ENCODE peak calls at places on chromosomes 6 and 20, in four cellular contexts. One of them, this sample, is unnamed.

GRCh38 chr6:160400426-160400825 is 52.2 kb downstream of the SLC22A3 start:
- DNase-seq in left ventricle myocardium inferior: no peak
- DNase-seq in mammary epithelial cell: peak
- DNase-seq in breast epithelium: no peak
- DNase-seq in this sample: no peak

GRCh38 chr20:19211661-19212523 is 550 bp upstream of the SLC24A3 start:
- DNase-seq in breast epithelium: no peak
- DNase-seq in mammary epithelial cell: no peak
- DNase-seq in left ventricle myocardium inferior: no peak
- DNase-seq in this sample: no peak

GRCh38 chr20:22836211-22836610 is 198.9 kb upstream of the SSTR4 start:
- DNase-seq in breast epithelium: no peak
- DNase-seq in mammary epithelial cell: peak
- DNase-seq in left ventricle myocardium inferior: no peak
- DNase-seq in this sample: no peak

GRCh38 chr6:15493437-15494168 is 169.2 kb downstream of the DTNBP1 start:
- DNase-seq in breast epithelium: no peak
- DNase-seq in left ventricle myocardium inferior: no peak
- DNase-seq in mammary epithelial cell: no peak
- DNase-seq in this sample: no peak

GRCh38 chr6:122726649-122727048 is 52.9 kb upstream of the FABP7 start:
- DNase-seq in breast epithelium: no peak
- DNase-seq in mammary epithelial cell: peak
- DNase-seq in left ventricle myocardium inferior: no peak
- DNase-seq in this sample: no peak

GRCh38 chr6:32244946-32245398 is 21.1 kb upstream of the NOTCH4 start:
- DNase-seq in mammary epithelial cell: peak
- DNase-seq in breast epithelium: peak
- DNase-seq in left ventricle myocardium inferior: peak
- DNase-seq in this sample: peak

GRCh38 chr6:135210632-135211305 is 29.7 kb downstream of the MYB start:
- DNase-seq in left ventricle myocardium inferior: no peak
- DNase-seq in breast epithelium: no peak
- DNase-seq in mammary epithelial cell: no peak
- DNase-seq in this sample: no peak

GRCh38 chr6:160912411-160912810 is 79.2 kb upstream of the MAP3K4 start:
- DNase-seq in left ventricle myocardium inferior: no peak
- DNase-seq in mammary epithelial cell: no peak
- DNase-seq in breast epithelium: no peak
- DNase-seq in this sample: no peak

GRCh38 chr20:22805219-22805618 is 220.8 kb upstream of the FOXA2 start:
- DNase-seq in mammary epithelial cell: peak
- DNase-seq in breast epithelium: no peak
- DNase-seq in left ventricle myocardium inferior: peak
- DNase-seq in this sample: no peak

GRCh38 chr20:25081065-25081729 is 744 bp downstream of the VSX1 start:
- DNase-seq in breast epithelium: no peak
- DNase-seq in left ventricle myocardium inferior: no peak
- DNase-seq in mammary epithelial cell: no peak
- DNase-seq in this sample: peak

GRCh38 chr6:17703256-17703694 is 3.5 kb downstream of the NUP153 start:
- DNase-seq in mammary epithelial cell: peak
- DNase-seq in breast epithelium: peak
- DNase-seq in left ventricle myocardium inferior: no peak
- DNase-seq in this sample: no peak

GRCh38 chr6:37678078-37678846 is 19.4 kb downstream of the MDGA1 start:
- DNase-seq in breast epithelium: no peak
- DNase-seq in mammary epithelial cell: no peak
- DNase-seq in left ventricle myocardium inferior: no peak
- DNase-seq in this sample: no peak

GRCh38 chr20:58349586-58349985 is 39.4 kb upstream of the VAPB start:
- DNase-seq in left ventricle myocardium inferior: no peak
- DNase-seq in breast epithelium: no peak
- DNase-seq in mammary epithelial cell: peak
- DNase-seq in this sample: no peak

GRCh38 chr6:133995296-133995695 is 42.3 kb downstream of the TBPL1 start:
- DNase-seq in breast epithelium: no peak
- DNase-seq in mammary epithelial cell: no peak
- DNase-seq in left ventricle myocardium inferior: no peak
- DNase-seq in this sample: no peak

GRCh38 chr20:7031222-7031621 is 263.7 kb downstream of the BMP2 start:
- DNase-seq in breast epithelium: no peak
- DNase-seq in mammary epithelial cell: no peak
- DNase-seq in left ventricle myocardium inferior: no peak
- DNase-seq in this sample: no peak

GRCh38 chr6:108526739-108527174 is 34.0 kb upstream of the FOXO3 start:
- DNase-seq in mammary epithelial cell: peak
- DNase-seq in left ventricle myocardium inferior: no peak
- DNase-seq in breast epithelium: no peak
- DNase-seq in this sample: no peak

GRCh38 chr20:48015943-48016723 is 230.9 kb upstream of the SULF2 start:
- DNase-seq in breast epithelium: no peak
- DNase-seq in mammary epithelial cell: peak
- DNase-seq in left ventricle myocardium inferior: no peak
- DNase-seq in this sample: no peak

GRCh38 chr20:5020760-5021159 is 19.4 kb upstream of the SLC23A2 start:
- DNase-seq in breast epithelium: no peak
- DNase-seq in mammary epithelial cell: no peak
- DNase-seq in left ventricle myocardium inferior: no peak
- DNase-seq in this sample: no peak

GRCh38 chr6:152087701-152088100 is 280.2 kb downstream of the ESR1 start:
- DNase-seq in breast epithelium: no peak
- DNase-seq in left ventricle myocardium inferior: no peak
- DNase-seq in mammary epithelial cell: no peak
- DNase-seq in this sample: no peak

GRCh38 chr6:135180458-135181332 is at the start of gene MYB:
- DNase-seq in breast epithelium: no peak
- DNase-seq in mammary epithelial cell: peak
- DNase-seq in left ventricle myocardium inferior: peak
- DNase-seq in this sample: peak

GRCh38 chr6:41594326-41594725 is 43.9 kb upstream of the MDFI start:
- DNase-seq in breast epithelium: no peak
- DNase-seq in left ventricle myocardium inferior: no peak
- DNase-seq in mammary epithelial cell: no peak
- DNase-seq in this sample: no peak

GRCh38 chr6:92538296-92538695 is 881.1 kb downstream of the EPHA7 start:
- DNase-seq in breast epithelium: no peak
- DNase-seq in left ventricle myocardium inferior: no peak
- DNase-seq in mammary epithelial cell: no peak
- DNase-seq in this sample: no peak

GRCh38 chr6:111854683-111855082 is 18.6 kb downstream of the FYN start:
- DNase-seq in mammary epithelial cell: no peak
- DNase-seq in breast epithelium: no peak
- DNase-seq in left ventricle myocardium inferior: no peak
- DNase-seq in this sample: no peak

GRCh38 chr20:910132-910839 is 5.8 kb downstream of the ANGPT4 start:
- DNase-seq in breast epithelium: no peak
- DNase-seq in left ventricle myocardium inferior: no peak
- DNase-seq in mammary epithelial cell: no peak
- DNase-seq in this sample: no peak

GRCh38 chr6:21738180-21739094 is 144.9 kb downstream of the SOX4 start:
- DNase-seq in breast epithelium: peak
- DNase-seq in mammary epithelial cell: no peak
- DNase-seq in left ventricle myocardium inferior: no peak
- DNase-seq in this sample: no peak

GRCh38 chr6:136494710-136495109 is 55.5 kb downstream of the MAP7 start:
- DNase-seq in breast epithelium: no peak
- DNase-seq in mammary epithelial cell: no peak
- DNase-seq in left ventricle myocardium inferior: no peak
- DNase-seq in this sample: no peak

GRCh38 chr6:163708459-163708858 is 293.9 kb downstream of the QKI start:
- DNase-seq in breast epithelium: no peak
- DNase-seq in left ventricle myocardium inferior: peak
- DNase-seq in mammary epithelial cell: no peak
- DNase-seq in this sample: no peak

GRCh38 chr20:15411781-15412180 is 1074.4 kb upstream of the FLRT3 start:
- DNase-seq in breast epithelium: no peak
- DNase-seq in left ventricle myocardium inferior: no peak
- DNase-seq in mammary epithelial cell: no peak
- DNase-seq in this sample: no peak

GRCh38 chr6:15990179-15990578 is 138.7 kb upstream of the MYLIP start:
- DNase-seq in breast epithelium: no peak
- DNase-seq in mammary epithelial cell: no peak
- DNase-seq in left ventricle myocardium inferior: no peak
- DNase-seq in this sample: no peak

GRCh38 chr20:59823860-59824259 is 109.6 kb downstream of the SYCP2 start:
- DNase-seq in mammary epithelial cell: no peak
- DNase-seq in left ventricle myocardium inferior: no peak
- DNase-seq in breast epithelium: no peak
- DNase-seq in this sample: no peak

GRCh38 chr6:145836170-145836569 is 21.6 kb upstream of the FBXO30 start:
- DNase-seq in breast epithelium: no peak
- DNase-seq in mammary epithelial cell: peak
- DNase-seq in left ventricle myocardium inferior: no peak
- DNase-seq in this sample: no peak

GRCh38 chr6:11727995-11728961 is 50.3 kb downstream of the ADTRP start:
- DNase-seq in left ventricle myocardium inferior: no peak
- DNase-seq in mammary epithelial cell: no peak
- DNase-seq in breast epithelium: no peak
- DNase-seq in this sample: no peak

GRCh38 chr6:107318100-107318736 is 141.1 kb downstream of the PDSS2 start:
- DNase-seq in left ventricle myocardium inferior: peak
- DNase-seq in breast epithelium: no peak
- DNase-seq in mammary epithelial cell: peak
- DNase-seq in this sample: no peak

GRCh38 chr20:51531141-51531710 is 11.3 kb downstream of the NFATC2 start:
- DNase-seq in left ventricle myocardium inferior: no peak
- DNase-seq in breast epithelium: no peak
- DNase-seq in mammary epithelial cell: peak
- DNase-seq in this sample: no peak

DNA sequence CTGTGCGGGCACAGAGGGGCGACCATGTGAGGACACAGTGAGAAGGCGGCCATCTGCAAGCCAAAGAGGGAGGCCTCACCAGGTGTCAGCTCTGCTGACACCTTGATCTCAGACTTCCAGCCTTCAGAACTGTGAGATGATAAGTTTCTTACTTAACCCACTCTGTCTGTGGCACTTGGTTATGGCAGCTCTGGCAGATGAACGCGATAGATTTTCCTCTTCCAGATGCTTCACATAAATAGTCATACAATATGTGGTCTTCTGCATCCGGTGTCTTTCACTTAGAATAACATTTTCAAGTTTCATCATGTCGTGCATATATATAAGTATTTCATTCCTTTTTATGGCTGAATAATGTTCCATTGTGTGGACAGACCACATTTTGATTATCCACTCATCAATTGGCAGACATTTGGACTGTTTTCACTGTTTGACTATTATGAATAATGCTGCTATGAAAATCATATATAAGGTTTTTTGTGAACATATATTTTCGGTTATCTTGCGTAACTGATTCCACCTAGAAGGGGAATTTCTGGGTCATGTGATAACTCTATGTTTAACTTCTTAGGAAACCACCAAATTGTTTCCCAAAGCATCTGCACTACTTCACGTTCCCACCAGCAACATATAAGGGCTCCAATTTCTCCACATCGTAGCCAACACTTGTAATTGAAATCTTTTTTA is 30.2 kb downstream of the PRR18 start:
- DNase-seq in mammary epithelial cell: peak
- DNase-seq in breast epithelium: no peak
- DNase-seq in left ventricle myocardium inferior: no peak
- DNase-seq in this sample: no peak
- H3K27ac ChIP-seq in mammary epithelial cell: no peak
- H3K27ac ChIP-seq in breast epithelium: no peak
- H3K27ac ChIP-seq in left ventricle myocardium inferior: no peak
- H3K27ac ChIP-seq in this sample: no peak

DNA sequence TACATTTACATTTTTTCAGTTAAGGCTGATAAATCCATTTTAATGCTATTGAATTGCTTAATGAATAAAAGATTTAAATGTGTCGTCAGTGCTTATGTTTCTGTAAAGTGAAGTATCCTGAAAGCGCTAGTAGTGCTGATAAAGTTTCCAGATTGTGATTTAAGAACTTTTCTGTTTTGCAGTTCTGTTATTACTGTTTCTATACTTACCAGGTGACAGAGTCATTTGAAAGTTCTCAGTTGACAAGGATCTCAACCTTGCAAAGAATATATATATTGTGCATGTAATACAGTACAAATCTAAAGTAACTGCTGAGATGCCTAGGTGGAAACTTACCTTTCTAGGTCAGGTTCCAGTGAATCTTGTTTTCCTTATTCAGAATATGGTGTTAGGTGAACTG is 201.8 kb downstream of the ARID1B start:
- DNase-seq in mammary epithelial cell: no peak
- DNase-seq in left ventricle myocardium inferior: no peak
- DNase-seq in breast epithelium: no peak
- DNase-seq in this sample: no peak
- H3K4me3 ChIP-seq in mammary epithelial cell: no peak
- H3K4me3 ChIP-seq in left ventricle myocardium inferior: no peak
- H3K4me3 ChIP-seq in breast epithelium: no peak
- H3K4me3 ChIP-seq in this sample: no peak

DNA sequence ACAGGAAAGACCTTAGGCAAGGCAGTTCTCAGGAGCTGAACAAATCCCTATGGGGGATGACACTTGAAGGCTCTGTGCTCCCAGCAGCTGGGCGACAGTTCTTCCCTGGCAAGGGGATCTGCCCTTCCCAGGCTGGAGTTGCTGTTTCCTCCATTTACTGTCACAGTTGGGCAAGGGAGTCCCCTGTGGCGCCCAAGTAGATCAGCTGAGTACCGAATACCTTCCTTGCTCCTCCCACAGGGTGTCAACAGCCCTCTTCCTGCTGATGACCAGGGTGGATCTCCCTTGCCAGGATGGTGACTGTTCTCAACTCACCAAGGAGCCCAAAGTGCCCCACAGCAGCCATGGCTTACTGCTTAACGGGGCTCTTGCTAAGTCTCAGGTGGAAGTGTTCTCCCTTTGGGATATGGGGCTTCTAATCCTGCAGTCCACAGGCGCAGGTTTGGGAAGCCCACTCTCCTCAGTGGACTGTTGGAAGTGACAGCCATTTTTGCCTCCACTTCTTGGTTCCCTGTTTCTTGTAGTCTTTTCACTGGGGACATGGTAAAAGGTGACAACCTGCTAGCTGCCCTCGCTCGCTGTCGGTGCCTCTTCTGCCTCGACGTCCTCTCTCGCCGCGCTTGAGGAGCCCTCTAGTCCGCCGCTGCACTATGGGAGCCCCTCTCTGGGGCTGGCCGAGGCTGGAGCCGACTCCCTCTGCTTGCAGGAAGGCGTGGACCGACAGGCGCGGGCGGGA is 5.7 kb upstream of the PSMG4 start:
- DNase-seq in mammary epithelial cell: no peak
- DNase-seq in left ventricle myocardium inferior: no peak
- DNase-seq in breast epithelium: no peak
- DNase-seq in this sample: no peak
- TF ChIP-seq CTCF in mammary epithelial cell: no peak
- TF ChIP-seq CTCF in left ventricle myocardium inferior: no peak
- TF ChIP-seq CTCF in breast epithelium: no peak
- TF ChIP-seq CTCF in this sample: no peak

DNA sequence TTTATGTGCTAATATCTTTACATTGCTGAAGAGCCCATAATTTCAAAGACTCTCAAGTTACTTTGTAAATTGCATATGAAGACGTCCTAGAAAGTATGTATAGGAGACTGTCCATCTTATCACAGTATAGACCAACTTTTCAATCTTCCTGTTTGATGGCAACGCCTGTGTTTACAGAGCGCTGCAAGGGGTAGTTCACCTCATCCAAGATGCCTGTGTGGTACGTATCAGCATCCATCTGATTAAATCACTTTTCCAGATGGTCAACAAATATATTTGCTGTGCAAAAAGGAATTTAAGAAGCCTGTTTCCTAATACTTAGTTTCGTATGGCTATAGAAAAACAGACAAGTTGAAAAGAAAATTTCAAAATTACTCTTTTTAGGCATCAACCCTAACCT is 17.9 kb upstream of the PDE10A start:
- DNase-seq in mammary epithelial cell: no peak
- DNase-seq in breast epithelium: no peak
- DNase-seq in left ventricle myocardium inferior: no peak
- DNase-seq in this sample: no peak
- H3K27ac ChIP-seq in mammary epithelial cell: no peak
- H3K27ac ChIP-seq in breast epithelium: no peak
- H3K27ac ChIP-seq in left ventricle myocardium inferior: no peak
- H3K27ac ChIP-seq in this sample: no peak